ENCODE peak calls at places on chromosomes 16 and 17, in six cellular contexts. Z, T, D, V, P and F are unnamed samples. For H3K4me1, the result is how much of the 10 kb centered on the place peaks cover.

GRCh38 chr17:75684924-75685323 is 17.8 kb downstream of the SAP30BP start:
- DNase-seq in Z (no peak), T (no peak), D (no peak), V (no peak), P (no peak), F (no peak)

GRCh38 chr16:53212899-53213235 is 158.1 kb downstream of the CHD9 start:
- DNase-seq in Z (no peak), T (no peak), D (no peak), V (no peak), P (no peak), F (no peak)

GRCh38 chr17:29723283-29724047 is 100.8 kb upstream of the CORO6 start:
- DNase-seq in Z (no peak), T (no peak), D (no peak), V (no peak), P (no peak), F (no peak)

GRCh38 chr16:85256190-85256739 is 144.0 kb upstream of the CIBAR2 start:
- DNase-seq in Z (no peak), T (no peak), D (no peak), V (no peak), P (no peak), F (no peak)

GRCh38 chr17:79011451-79012147 is 2.0 kb upstream of the CANT1 start:
- DNase-seq in Z (no peak), T (no peak), D (no peak), V (no peak), P (no peak), F (no peak)

GRCh38 chr17:31508310-31509094 is 117.0 kb downstream of the RAB11FIP4 start:
- DNase-seq in Z (peak), T (no peak), D (no peak), V (no peak), P (no peak), F (no peak)

GRCh38 chr17:65755799-65756198 is 194.4 kb upstream of the AXIN2 start:
- DNase-seq in Z (no peak), T (no peak), D (no peak), V (no peak), P (no peak), F (no peak)

GRCh38 chr16:4846503-4846900 is 586 bp downstream of the GLYR1 start:
- DNase-seq in Z (peak), T (no peak), D (no peak), V (peak), P (no peak), F (no peak)

GRCh38 chr17:64505320-64506200 is 529 bp downstream of the DDX5 start:
- DNase-seq in Z (peak), T (peak), D (peak), V (peak), P (peak), F (peak)

GRCh38 chr17:79150799-79151198 is 76.2 kb downstream of the ENGASE start:
- DNase-seq in Z (no peak), T (no peak), D (no peak), V (no peak), P (no peak), F (no peak)

GRCh38 chr17:30920282-30920681 is 1.5 kb upstream of the ADAP2 start:
- DNase-seq in Z (peak), T (no peak), D (no peak), V (no peak), P (no peak), F (no peak)

GRCh38 chr17:79201536-79202227 is 127.1 kb downstream of the ENGASE start:
- DNase-seq in Z (no peak), T (no peak), D (no peak), V (no peak), P (no peak), F (no peak)

GRCh38 chr17:8005951-8006730 is 3.7 kb downstream of the GUCY2D start:
- DNase-seq in Z (no peak), T (no peak), D (no peak), V (peak), P (no peak), F (no peak)

GRCh38 chr17:50331085-50331791 is 14.7 kb upstream of the XYLT2 start:
- DNase-seq in Z (no peak), T (no peak), D (no peak), V (peak), P (no peak), F (no peak)

GRCh38 chr17:47806913-47807255 is 14.7 kb downstream of the OSBPL7 start:
- DNase-seq in Z (no peak), T (no peak), D (no peak), V (no peak), P (no peak), F (no peak)

GRCh38 chr16:47037746-47038458 is 64.4 kb upstream of the DNAJA2 start:
- DNase-seq in Z (peak), T (peak), D (peak), V (peak), P (peak), F (peak)

GRCh38 chr16:89696598-89697128 is 4.8 kb downstream of the SPATA2L start:
- DNase-seq in Z (peak), T (no peak), D (no peak), V (no peak), P (no peak), F (no peak)

GRCh38 chr17:1779571-1780074 is 17.8 kb downstream of the SERPINF1 start:
- DNase-seq in Z (peak), T (no peak), D (no peak), V (no peak), P (peak), F (no peak)
- H3K4me1 ChIP-seq in Z (half or more), T (under half), D (under half), V (half or more), P (under half), F (half or more)

GRCh38 chr17:2798679-2799078 is 2.4 kb downstream of the RAP1GAP2 start:
- DNase-seq in Z (no peak), T (no peak), D (no peak), V (no peak), P (no peak), F (no peak)
- H3K4me1 ChIP-seq in Z (under half), T (under half), D (under half), V (under half), P (under half), F (under half)

GRCh38 chr17:42821176-42821575 is 2.9 kb downstream of the BECN1 start:
- DNase-seq in Z (no peak), T (no peak), D (no peak), V (no peak), P (no peak), F (no peak)
- H3K4me1 ChIP-seq in Z (under half), T (under half), D (under half), V (under half), P (under half), F (under half)

DNA sequence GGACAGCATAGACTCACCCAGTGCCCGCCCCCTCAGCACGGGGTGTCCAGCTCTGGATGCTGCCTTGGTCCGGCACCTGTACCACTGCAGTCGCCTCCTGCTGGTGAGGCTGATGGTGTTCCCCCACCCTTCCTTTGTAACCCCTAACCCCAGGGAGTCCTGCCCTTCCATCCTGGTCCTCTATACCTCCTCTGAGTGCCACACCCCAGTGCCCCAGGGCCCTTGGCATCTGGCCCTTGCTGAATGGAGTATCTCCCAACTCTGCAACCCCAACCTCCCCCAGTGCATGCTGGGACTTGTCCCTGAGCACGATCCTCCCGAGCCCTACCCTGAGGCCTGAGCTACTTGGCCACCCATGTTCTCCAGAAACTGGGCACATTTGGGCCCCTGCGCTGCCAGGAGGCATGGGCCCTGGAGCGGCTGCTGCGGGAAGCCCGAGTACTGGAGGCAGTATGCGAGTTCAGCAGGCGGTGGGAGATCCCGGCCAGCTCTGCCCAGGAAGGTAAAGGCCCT is 15.8 kb downstream of the RIPOR1 start:
- DNase-seq in Z (peak), T (no peak), D (no peak), V (peak), P (no peak), F (no peak)
- H3K4me1 ChIP-seq in Z (under half), T (under half), D (under half), V (under half), P (under half), F (half or more)

DNA sequence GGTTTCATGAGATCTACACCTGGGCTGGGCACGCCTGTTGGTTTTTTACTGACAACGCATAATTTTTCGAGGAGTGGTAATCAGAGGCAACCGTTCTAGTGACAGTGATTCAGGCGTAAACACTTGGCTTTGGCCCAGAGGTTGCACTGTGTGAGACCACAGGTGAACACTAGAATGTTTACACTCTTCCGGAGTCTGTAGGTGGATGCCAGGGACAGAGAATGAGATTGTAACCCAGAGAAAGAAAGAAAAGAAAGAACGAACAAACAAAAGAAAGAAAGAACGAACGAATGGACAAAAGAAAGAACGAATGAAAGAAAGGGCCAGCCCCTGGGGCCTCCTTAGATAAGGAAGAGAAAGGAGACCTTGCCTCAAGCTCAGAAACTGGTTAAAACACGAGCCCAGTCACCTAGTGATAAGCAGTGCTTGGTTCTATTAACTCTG is 113.2 kb downstream of the PRKCB start:
- DNase-seq in Z (no peak), T (no peak), D (no peak), V (no peak), P (no peak), F (no peak)
- H3K4me1 ChIP-seq in Z (under half), T (under half), D (under half), V (under half), P (under half), F (under half)

DNA sequence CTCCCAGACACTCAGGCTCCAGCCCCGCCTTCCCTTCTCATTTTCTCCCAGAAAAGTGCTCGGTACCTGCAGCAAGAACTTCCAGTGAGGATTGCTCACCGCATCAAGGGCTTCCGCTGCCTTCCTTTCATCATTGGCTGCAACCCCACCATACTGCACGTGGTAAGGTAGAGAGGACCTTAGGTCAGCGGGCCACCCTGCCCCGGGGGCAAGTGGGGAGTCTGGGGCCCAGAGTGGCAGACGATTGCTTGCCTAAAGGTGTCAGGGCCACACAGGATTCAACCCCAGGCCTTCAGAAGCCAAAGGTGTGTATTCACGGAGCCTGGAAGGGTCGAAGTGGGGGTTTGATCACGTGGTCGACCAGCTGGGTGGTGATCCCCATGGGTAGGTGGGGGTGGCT is 1.4 kb downstream of the BCKDK start:
- DNase-seq in Z (no peak), T (no peak), D (no peak), V (no peak), P (no peak), F (no peak)
- H3K4me1 ChIP-seq in Z (under half), T (under half), D (under half), V (under half), P (under half), F (under half)

DNA sequence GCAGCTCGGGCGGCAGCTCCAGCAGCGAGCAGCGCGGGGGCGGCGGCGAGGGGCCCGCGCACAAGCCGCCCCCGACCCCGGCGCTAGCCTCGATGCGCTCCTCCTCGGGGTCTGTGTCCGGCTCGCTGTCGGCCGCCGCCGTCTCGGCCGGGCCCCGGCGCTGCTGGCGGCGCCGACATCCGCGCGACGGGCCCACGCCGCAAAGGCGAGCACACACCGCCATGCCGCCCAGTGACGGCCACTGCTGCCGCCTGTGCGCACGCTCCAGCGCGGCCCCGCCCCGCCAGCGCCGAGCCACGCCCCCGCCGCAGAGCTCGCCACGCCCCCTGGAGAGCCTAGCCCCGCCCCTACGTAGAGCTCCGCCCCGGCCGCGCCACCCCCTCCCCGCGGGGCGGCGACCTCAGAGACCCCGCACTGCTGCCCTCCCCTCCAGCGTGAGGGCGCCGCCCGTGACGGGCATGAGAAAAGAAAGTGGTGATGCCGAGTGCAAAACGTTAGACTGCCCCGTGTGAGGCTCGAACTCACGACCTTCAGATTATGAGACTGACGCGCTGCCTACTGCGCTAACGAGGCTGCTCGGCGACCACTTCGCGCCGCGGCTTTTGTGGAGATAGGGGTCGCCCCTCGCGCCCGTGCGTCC is at the start of gene FBXO31:
- DNase-seq in Z (peak), T (peak), D (peak), V (peak), P (peak), F (peak)
- H3K4me1 ChIP-seq in Z (under half), T (under half), D (under half), V (under half), P (under half), F (under half)

GRCh38 chr17:72022328-72022727 is 98.5 kb upstream of the SOX9 start:
- DNase-seq in Z (no peak), T (no peak), D (no peak), V (no peak), P (no peak), F (no peak)

GRCh38 chr17:72025113-72025512 is 95.7 kb upstream of the SOX9 start:
- DNase-seq in Z (no peak), T (no peak), D (no peak), V (no peak), P (no peak), F (no peak)

GRCh38 chr17:72030067-72030899 is 90.5 kb upstream of the SOX9 start:
- DNase-seq in Z (peak), T (no peak), D (peak), V (peak), P (no peak), F (no peak)

GRCh38 chr17:72021417-72022041 is 99.3 kb upstream of the SOX9 start:
- DNase-seq in Z (no peak), T (no peak), D (no peak), V (no peak), P (no peak), F (no peak)

GRCh38 chr17:72024457-72024856 is 96.4 kb upstream of the SOX9 start:
- DNase-seq in Z (no peak), T (no peak), D (no peak), V (no peak), P (no peak), F (no peak)
- H3K4me1 ChIP-seq in Z (under half), T (under half), D (under half), V (under half), P (under half), F (under half)

GRCh38 chr17:80860101-80860671 is 131.5 kb upstream of the CHMP6 start:
- DNase-seq in Z (peak), T (no peak), D (no peak), V (no peak), P (no peak), F (no peak)
- H3K4me1 ChIP-seq in Z (under half), T (under half), D (under half), V (under half), P (under half), F (under half)

GRCh38 chr16:48383204-48383876 is 1.9 kb downstream of the SIAH1 start:
- DNase-seq in Z (no peak), T (no peak), D (no peak), V (no peak), P (no peak), F (no peak)

GRCh38 chr16:48381201-48381600 is 4.0 kb downstream of the SIAH1 start:
- DNase-seq in Z (no peak), T (no peak), D (no peak), V (no peak), P (no peak), F (no peak)

GRCh38 chr16:48383877-48384304 is 1.3 kb downstream of the SIAH1 start:
- DNase-seq in Z (no peak), T (no peak), D (no peak), V (no peak), P (no peak), F (no peak)

GRCh38 chr16:48384305-48384981 is 770 bp downstream of the SIAH1 start:
- DNase-seq in Z (peak), T (no peak), D (peak), V (peak), P (no peak), F (no peak)

DNA sequence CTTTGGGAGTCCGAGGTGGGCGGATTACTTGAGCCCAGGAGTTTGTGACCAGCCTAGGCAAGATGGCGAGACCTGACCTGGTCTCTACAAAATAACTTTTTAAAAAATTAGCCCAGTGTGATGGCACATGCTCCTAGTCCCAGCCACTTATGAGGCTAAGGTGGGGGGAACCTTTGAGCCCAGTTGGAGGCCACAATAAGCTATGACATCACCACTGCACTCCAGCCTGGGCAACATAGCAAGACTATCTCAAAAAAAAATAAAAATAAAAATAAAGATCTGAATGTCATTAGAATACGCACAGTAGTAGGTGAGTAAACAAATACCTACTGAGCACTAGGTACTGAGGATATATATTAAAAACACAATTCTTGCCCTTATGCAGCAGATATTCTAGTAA is 3.1 kb downstream of the SIAH1 start:
- DNase-seq in Z (no peak), T (no peak), D (no peak), V (no peak), P (no peak), F (no peak)
- H3K4me1 ChIP-seq in Z (half or more), T (under half), D (under half), V (half or more), P (half or more), F (half or more)